ENCODE peak calls at places on chromosomes 7 and 10, in seven cellular contexts. Z, I, U, Q, X, G and N are unnamed samples.

GRCh38 chr10:92813979-92814378 is 34.3 kb upstream of the EXOC6 start:
- DNase-seq in X (no peak), Q (no peak), Z (peak; percentile 7), G (no peak), U (no peak), I (no peak), N (no peak)

GRCh38 chr10:61835069-61835908 is 66.2 kb upstream of the ARID5B start:
- DNase-seq in Z (peak; percentile 83), U (peak; percentile 46), X (peak; percentile 15), I (no peak), Q (no peak), G (no peak), N (no peak)

GRCh38 chr7:36945612-36946400 is 221.5 kb upstream of the AOAH start:
- DNase-seq in I (no peak), Q (no peak), G (no peak), X (peak; percentile 28), Z (no peak), U (no peak), N (no peak)

GRCh38 chr7:158006841-158007696 is 580.6 kb downstream of the PTPRN2 start:
- DNase-seq in X (no peak), U (no peak), Z (no peak), Q (no peak), G (no peak), I (no peak), N (no peak)

GRCh38 chr7:30594540-30595460 is at the start of gene GARS1:
- DNase-seq in Q (peak; percentile 91), U (peak; percentile 87), G (peak; percentile 78), I (peak; percentile 89), X (peak; percentile 89), Z (peak; percentile 96), N (peak; percentile 85)

GRCh38 chr10:3873728-3874461 is 88.9 kb upstream of the KLF6 start:
- DNase-seq in I (no peak), X (no peak), Z (peak; percentile 80), Q (no peak), G (no peak), U (no peak), N (no peak)

GRCh38 chr7:44288811-44289340 is 36.5 kb downstream of the CAMK2B start:
- DNase-seq in Q (no peak), Z (no peak), U (peak; percentile 28), I (peak; percentile 9), G (peak; percentile 1), X (peak; percentile 5), N (peak; percentile 45)

GRCh38 chr10:58813573-58813972 is 300.9 kb downstream of the BICC1 start:
- DNase-seq in U (no peak), G (no peak), Z (no peak), I (no peak), X (no peak), Q (no peak), N (no peak)

GRCh38 chr7:83697814-83698530 is 49.0 kb upstream of the SEMA3E start:
- DNase-seq in G (no peak), I (no peak), Z (peak; percentile 4), X (no peak), U (no peak), Q (no peak), N (no peak)

GRCh38 chr10:73907841-73908517 is 3.0 kb upstream of the PLAU start:
- DNase-seq in Q (peak; percentile 42), X (no peak), U (no peak), Z (peak; percentile 89), G (no peak), I (no peak), N (peak; percentile 72)

GRCh38 chr10:78342787-78343186 is 309.1 kb downstream of the RPS24 start:
- DNase-seq in U (peak; percentile 11), Z (no peak), Q (no peak), G (no peak), I (peak; percentile 19), X (peak; percentile 47), N (no peak)

GRCh38 chr7:129074361-129074871 is 19.5 kb upstream of the TNPO3 start:
- DNase-seq in G (no peak), Z (no peak), I (no peak), Q (no peak), X (no peak), U (no peak), N (no peak)

GRCh38 chr10:15120523-15120922 is 23.4 kb downstream of the RPP38 start:
- DNase-seq in Z (peak; percentile 81), Q (no peak), I (no peak), U (no peak), X (no peak), G (no peak), N (no peak)

GRCh38 chr10:133176546-133176945 is 16.5 kb downstream of the KNDC1 start:
- DNase-seq in Q (no peak), U (no peak), G (no peak), I (no peak), Z (no peak), X (no peak), N (no peak)

GRCh38 chr7:150404172-150404784 is 25.1 kb downstream of the ZNF775 start:
- DNase-seq in I (no peak), Q (no peak), U (no peak), X (peak; percentile 5), Z (peak; percentile 29), G (no peak), N (no peak)

GRCh38 chr7:150403376-150404171 is 24.4 kb downstream of the ZNF775 start:
- DNase-seq in Z (no peak), Q (no peak), X (peak; percentile 8), I (no peak), G (no peak), U (peak; percentile 42), N (no peak)

GRCh38 chr7:150401861-150402631 is 22.9 kb downstream of the ZNF775 start:
- DNase-seq in X (peak; percentile 11), I (no peak), Z (no peak), Q (no peak), G (no peak), U (peak; percentile 89), N (no peak)

GRCh38 chr7:150401424-150401790 is 22.3 kb downstream of the ZNF775 start:
- DNase-seq in Q (no peak), X (no peak), U (no peak), I (no peak), Z (no peak), G (no peak), N (no peak)

DNA sequence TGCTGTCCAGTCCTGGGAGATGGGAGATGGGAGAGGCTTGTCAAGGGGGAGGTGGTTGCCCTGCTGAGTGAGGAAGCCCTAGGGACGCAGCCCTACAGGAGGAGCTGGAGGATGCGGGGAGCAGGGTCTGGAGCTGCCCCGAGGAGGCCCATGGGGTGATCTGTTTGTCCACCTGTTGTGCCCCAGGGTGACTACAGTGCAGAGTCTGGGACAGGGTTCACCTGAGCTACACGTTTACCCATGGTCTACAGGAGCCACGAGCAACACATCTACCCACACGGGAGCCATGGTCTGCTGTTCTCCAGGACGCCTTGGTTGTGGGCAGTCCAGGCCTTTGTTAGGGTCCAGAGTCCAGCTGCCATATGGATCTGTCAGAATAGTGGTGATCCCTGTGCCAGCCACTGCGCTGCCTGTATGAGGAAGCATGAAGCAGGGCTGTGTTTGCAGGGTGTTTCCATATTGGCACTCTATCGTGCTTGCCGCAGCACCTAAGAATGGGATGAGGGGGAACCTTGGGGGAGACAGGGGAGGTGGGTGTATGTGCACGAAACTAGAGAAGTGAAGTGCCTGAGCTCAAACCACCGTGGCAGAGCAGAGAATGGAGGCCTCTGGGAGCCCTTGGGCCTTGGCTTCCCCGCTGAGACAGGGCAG is 23.7 kb downstream of the ZNF775 start:
- DNase-seq in I (no peak), U (no peak), X (peak; percentile 31), Z (no peak), Q (no peak), G (no peak), N (no peak)
- H3K27ac ChIP-seq in I (no peak overlapping the region), U (peak overlapping the region; percentile 91), X (peak overlapping the region; percentile 43), Z (no peak overlapping the region), Q (no peak overlapping the region), G (no peak overlapping the region), N (no peak overlapping the region)

GRCh38 chr10:71614946-71615345 is 104.6 kb downstream of the C10orf105 start:
- DNase-seq in U (no peak), Q (no peak), I (peak; percentile 45), X (no peak), G (no peak), Z (no peak), N (no peak)

GRCh38 chr10:71611709-71612422 is 107.7 kb downstream of the C10orf105 start:
- DNase-seq in U (no peak), Z (no peak), I (no peak), X (no peak), Q (no peak), G (no peak), N (no peak)

GRCh38 chr10:71611131-71611530 is 108.4 kb downstream of the C10orf105 start:
- DNase-seq in Q (no peak), I (no peak), G (no peak), Z (no peak), X (no peak), U (no peak), N (no peak)

GRCh38 chr10:71613877-71614276 is 105.7 kb downstream of the C10orf105 start:
- DNase-seq in Q (no peak), Z (no peak), X (no peak), I (no peak), U (no peak), G (no peak), N (no peak)

DNA sequence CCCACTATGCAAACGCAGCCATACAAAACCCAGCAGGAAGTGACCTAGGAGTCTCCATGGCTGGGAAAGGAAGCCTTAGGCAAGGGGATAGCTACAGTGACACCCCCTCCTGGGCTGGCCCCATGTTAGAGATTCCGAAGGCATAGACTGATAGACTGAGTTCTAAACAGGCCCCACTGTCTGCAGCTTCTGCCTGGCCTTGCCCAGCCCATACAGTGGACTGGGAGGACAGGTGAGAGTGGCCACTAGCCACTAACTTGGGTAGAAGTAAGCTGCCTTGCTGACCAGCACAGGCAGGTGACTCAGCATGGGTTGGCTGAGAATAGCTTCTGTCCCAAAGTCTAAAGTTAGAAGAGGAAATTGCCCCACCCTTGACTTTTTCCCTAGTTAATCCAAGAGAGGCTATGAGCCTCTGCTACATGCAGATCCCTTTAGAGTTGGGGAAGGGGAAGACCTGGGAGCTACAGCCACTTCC is 106.2 kb downstream of the C10orf105 start:
- DNase-seq in G (no peak), U (no peak), Q (no peak), I (no peak), X (no peak), Z (peak; percentile 71), N (no peak)
- H3K27ac ChIP-seq in G (peak overlapping the region; percentile 36), U (no peak overlapping the region), Q (no peak overlapping the region), I (no peak overlapping the region), X (no peak overlapping the region), Z (no peak overlapping the region), N (no peak overlapping the region)

GRCh38 chr10:102285134-102285533 is 39.8 kb downstream of the GBF1 start:
- DNase-seq in G (no peak), I (no peak), X (no peak), Z (no peak), Q (no peak), U (no peak), N (no peak)
- H3K27ac ChIP-seq in G (no peak overlapping the region), I (no peak overlapping the region), X (no peak overlapping the region), Z (no peak overlapping the region), Q (peak overlapping the region; percentile 45), U (no peak overlapping the region), N (no peak overlapping the region)

DNA sequence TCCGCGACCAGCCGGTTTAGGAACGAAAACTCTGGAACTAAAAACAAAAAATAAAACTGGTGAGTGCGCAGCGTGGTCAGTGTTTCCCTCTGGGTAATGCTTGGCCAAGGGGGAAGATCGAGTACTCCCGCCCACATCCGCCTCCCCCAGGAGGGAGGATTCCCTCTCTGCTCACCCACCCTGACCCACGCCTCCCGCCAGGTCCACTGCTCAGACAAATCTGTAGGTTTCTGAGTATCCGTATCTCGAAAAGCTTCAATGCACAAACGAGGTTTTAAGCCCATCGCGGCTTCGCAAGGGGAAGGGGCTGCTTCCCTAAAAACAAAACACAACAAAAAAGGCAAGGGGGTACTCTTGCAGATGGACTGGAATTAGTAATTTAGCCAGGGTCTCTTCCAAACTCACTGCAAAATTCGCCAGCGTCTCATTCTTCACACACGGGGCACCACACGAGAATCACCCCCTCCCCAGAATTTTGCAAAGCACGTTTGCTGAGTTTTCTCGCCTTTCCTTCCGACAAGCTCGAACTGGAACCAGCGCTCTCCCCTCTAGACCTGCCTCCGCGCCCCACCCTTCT is 75.2 kb downstream of the INSIG1 start:
- DNase-seq in G (no peak), Z (no peak), X (no peak), I (no peak), Q (no peak), U (no peak), N (no peak)
- H3K27ac ChIP-seq in G (no peak overlapping the region), Z (no peak overlapping the region), X (no peak overlapping the region), I (no peak overlapping the region), Q (no peak overlapping the region), U (no peak overlapping the region), N (no peak overlapping the region)